ENCODE peak calls at places on chromosomes 16 and 17, in eight cellular contexts. G is GM20000; M is T follicular helper cell; P is cortex of kidney; Q is NCI-H345; V is progenitor cell of endocrine pancreas; K is activated T-cell treated with anti-CD3 and anti-CD28 coated beads, Interleukin-2, amount 50 U/mL, for 48 hours; O is tibial nerve. T is an unnamed sample.

GRCh38 chr16:19654147-19654546 is 63.9 kb downstream of the KNOP1 start:
- DNase-seq in Q (no peak), G (no peak), P (no peak), O (no peak), V (no peak), M (no peak), K (no peak), T (peak; percentile 41)

GRCh38 chr17:17849863-17850373 is 13.1 kb upstream of the SREBF1 start:
- DNase-seq in K (peak; percentile 83), O (peak; percentile 56), P (no peak), M (peak; percentile 49), G (peak; percentile 76), V (no peak), Q (peak; percentile 74), T (peak; percentile 31)

GRCh38 chr17:65158622-65159021 is 21.5 kb downstream of the RGS9 start:
- DNase-seq in G (no peak), Q (no peak), K (no peak), O (no peak), P (no peak), V (no peak), M (no peak), T (no peak)

GRCh38 chr17:7403043-7403901 is 625 bp downstream of the TMEM256 start:
- DNase-seq in K (peak; percentile 52), O (peak; percentile 56), M (peak; percentile 12), G (no peak), V (no peak), P (no peak), Q (peak; percentile 18), T (peak; percentile 18)

GRCh38 chr16:88891083-88891482 is 24.6 kb upstream of the PABPN1L start:
- DNase-seq in M (no peak), G (no peak), Q (no peak), O (no peak), K (no peak), P (no peak), V (no peak), T (no peak)

GRCh38 chr17:27481327-27481726 is 25.1 kb downstream of the KSR1 start:
- DNase-seq in V (no peak), Q (no peak), O (no peak), P (no peak), M (peak; percentile 31), G (no peak), K (peak; percentile 62), T (no peak)

GRCh38 chr16:84176192-84177053 is 10.4 kb downstream of the TAF1C start:
- DNase-seq in K (no peak), Q (no peak), M (no peak), G (peak; percentile 20), P (no peak), O (no peak), V (no peak), T (no peak)

GRCh38 chr17:17944743-17945142 is 27.5 kb downstream of the TOM1L2 start:
- DNase-seq in P (no peak), O (no peak), Q (no peak), M (no peak), G (no peak), V (no peak), K (no peak), T (no peak)

GRCh38 chr17:66661857-66662256 is 173.1 kb upstream of the CACNG5 start:
- DNase-seq in V (no peak), K (no peak), G (no peak), Q (no peak), P (no peak), M (no peak), O (no peak), T (no peak)

GRCh38 chr17:30812218-30813177 is 12.0 kb downstream of the CRLF3 start:
- DNase-seq in Q (no peak), O (no peak), M (no peak), P (no peak), G (no peak), K (peak; percentile 39), V (no peak), T (no peak)

GRCh38 chr16:82681592-82681991 is 54.8 kb downstream of the CDH13 start:
- DNase-seq in P (no peak), M (no peak), K (no peak), O (no peak), G (no peak), V (no peak), Q (peak; percentile 27), T (no peak)

GRCh38 chr16:25265968-25266367 is 8.3 kb upstream of the ZKSCAN2 start:
- DNase-seq in K (no peak), V (no peak), M (no peak), P (no peak), G (no peak), Q (no peak), O (no peak), T (no peak)

GRCh38 chr16:84751947-84752346 is 52.1 kb downstream of the USP10 start:
- DNase-seq in P (no peak), O (no peak), Q (no peak), G (peak; percentile 59), V (no peak), K (peak; percentile 47), M (no peak), T (no peak)

GRCh38 chr17:300881-301280 is 51.7 kb downstream of the RPH3AL start:
- DNase-seq in O (no peak), P (no peak), G (no peak), M (no peak), Q (no peak), K (no peak), V (no peak), T (no peak)

GRCh38 chr17:14427914-14428639 is 127.2 kb downstream of the HS3ST3B1 start:
- DNase-seq in M (peak; percentile 14), V (no peak), Q (no peak), O (no peak), P (no peak), K (peak; percentile 57), G (no peak), T (no peak)

T was measured in Caki2.